ENCODE peak calls at places on chromosomes 4 and X, in nine cellular contexts. S, V, L, Z, M, C, T, I and U are unnamed samples.

GRCh38 chrX:71928856-71929255 is 18.2 kb downstream of the NHSL2 start:
- DNase-seq in S (no peak), V (no peak), L (no peak), Z (no peak), M (no peak), C (no peak), T (no peak), I (no peak), U (no peak)

GRCh38 chr4:29970626-29971025 is 749.5 kb upstream of the PCDH7 start:
- DNase-seq in S (no peak), V (no peak), L (no peak), Z (no peak), M (no peak), C (no peak), T (no peak), I (peak), U (no peak)

GRCh38 chr4:2295535-2296442 is 33.9 kb upstream of the MXD4 start:
- DNase-seq in S (no peak), V (no peak), L (no peak), Z (no peak), M (no peak), C (peak), T (no peak), I (no peak), U (no peak)

GRCh38 chrX:106415276-106415895 is 196.4 kb upstream of the RADX start:
- DNase-seq in S (no peak), V (no peak), L (no peak), Z (peak), M (no peak), C (no peak), T (no peak), I (peak), U (no peak)

GRCh38 chr4:82525287-82525898 is 36.4 kb downstream of the TMEM150C start:
- DNase-seq in S (no peak), V (no peak), L (no peak), Z (no peak), M (no peak), C (no peak), T (no peak), I (peak), U (no peak)

GRCh38 chr4:95165926-95166524 is 382.7 kb downstream of the UNC5C start:
- DNase-seq in S (peak), V (no peak), L (no peak), Z (peak), M (peak), C (no peak), T (peak), I (peak), U (no peak)

GRCh38 chrX:55488559-55489314 is 911 bp downstream of the USP51 start:
- DNase-seq in S (peak), V (peak), L (peak), Z (peak), M (peak), C (peak), T (peak), I (peak), U (peak)

GRCh38 chrX:9961750-9962149 is 5.4 kb upstream of the CLDN34 start:
- DNase-seq in S (no peak), V (no peak), L (no peak), Z (no peak), M (no peak), C (no peak), T (no peak), I (no peak), U (no peak)

GRCh38 chrX:81195712-81196111 is 6.0 kb downstream of the HMGN5 start:
- DNase-seq in S (peak), V (peak), L (no peak), Z (peak), M (peak), C (peak), T (peak), I (peak), U (no peak)

GRCh38 chr4:14168919-14169318 is 541.4 kb upstream of the BOD1L1 start:
- DNase-seq in S (no peak), V (peak), L (no peak), Z (no peak), M (no peak), C (no peak), T (no peak), I (peak), U (peak)

GRCh38 chr4:118338981-118339765 is 13.6 kb downstream of the PRSS12 start:
- DNase-seq in S (no peak), V (no peak), L (no peak), Z (no peak), M (no peak), C (no peak), T (no peak), I (peak), U (no peak)

GRCh38 chr4:86846921-86847320 is 2.3 kb downstream of the SLC10A6 start:
- DNase-seq in S (no peak), V (no peak), L (no peak), Z (no peak), M (no peak), C (no peak), T (no peak), I (no peak), U (no peak)

GRCh38 chrX:17629519-17629918 is 107.8 kb upstream of the SCML1 start:
- DNase-seq in S (no peak), V (no peak), L (no peak), Z (no peak), M (no peak), C (no peak), T (no peak), I (no peak), U (no peak)

GRCh38 chrX:1316527-1316926 is 20.1 kb upstream of the IL3RA start:
- DNase-seq in S (no peak), V (peak), L (no peak), Z (no peak), M (no peak), C (peak), T (no peak), I (no peak), U (peak)

GRCh38 chr4:105158837-105159236 is 12.2 kb downstream of the TET2 start:
- DNase-seq in S (no peak), V (no peak), L (no peak), Z (no peak), M (no peak), C (no peak), T (no peak), I (no peak), U (peak)

GRCh38 chr4:181523973-181524372 is 719.2 kb upstream of the TENM3 start:
- DNase-seq in S (no peak), V (no peak), L (no peak), Z (no peak), M (no peak), C (no peak), T (no peak), I (no peak), U (no peak)

GRCh38 chr4:26069218-26069617 is 155.2 kb downstream of the SMIM20 start:
- DNase-seq in S (no peak), V (no peak), L (no peak), Z (no peak), M (no peak), C (peak), T (no peak), I (peak), U (no peak)

GRCh38 chrX:66717926-66718325 is 79.0 kb upstream of the EDA2R start:
- DNase-seq in S (no peak), V (no peak), L (no peak), Z (no peak), M (no peak), C (no peak), T (no peak), I (peak), U (no peak)

GRCh38 chrX:128759177-128759576 is 707.0 kb upstream of the ACTRT1 start:
- DNase-seq in S (no peak), V (no peak), L (no peak), Z (no peak), M (no peak), C (no peak), T (no peak), I (no peak), U (no peak)

GRCh38 chr4:56570041-56570440 is 64.5 kb downstream of the ARL9 start:
- DNase-seq in S (no peak), V (no peak), L (no peak), Z (no peak), M (no peak), C (no peak), T (no peak), I (peak), U (no peak)

GRCh38 chr4:108068422-108068821 is 78.7 kb downstream of the HADH start:
- DNase-seq in S (no peak), V (no peak), L (no peak), Z (no peak), M (no peak), C (no peak), T (no peak), I (no peak), U (no peak)

GRCh38 chr4:133154725-133155124 is 5.6 kb downstream of the PCDH10 start:
- DNase-seq in S (no peak), V (no peak), L (no peak), Z (no peak), M (peak), C (peak), T (no peak), I (peak), U (no peak)

GRCh38 chrX:68490644-68491043 is 8.2 kb upstream of the YIPF6 start:
- DNase-seq in S (no peak), V (no peak), L (no peak), Z (no peak), M (no peak), C (no peak), T (no peak), I (peak), U (no peak)

GRCh38 chrX:150880808-150881165 is 17.7 kb downstream of the CD99L2 start:
- DNase-seq in S (no peak), V (no peak), L (no peak), Z (no peak), M (no peak), C (no peak), T (no peak), I (no peak), U (no peak)

GRCh38 chrX:110188701-110189558 is 129.0 kb downstream of the AMMECR1 start:
- DNase-seq in S (no peak), V (no peak), L (no peak), Z (no peak), M (no peak), C (no peak), T (no peak), I (no peak), U (no peak)

GRCh38 chrX:135185795-135186443 is 14.7 kb upstream of the CT55 start:
- DNase-seq in S (no peak), V (no peak), L (no peak), Z (peak), M (peak), C (no peak), T (peak), I (peak), U (no peak)

GRCh38 chrX:139932077-139932900 is 564 bp downstream of the ATP11C start:
- DNase-seq in S (peak), V (peak), L (peak), Z (peak), M (no peak), C (peak), T (peak), I (peak), U (peak)